ENCODE peak calls at places on chromosome 9, in seven cellular contexts. A, Z, L, H, V, G and M are unnamed samples.

GRCh38 chr9:112361602-112362001 is 18.3 kb upstream of the HSDL2 start:
- DNase-seq in A (peak; percentile 68), Z (peak; percentile 66), L (peak; percentile 76), H (peak; percentile 74), V (no peak), G (no peak), M (peak; percentile 61)

GRCh38 chr9:83754383-83754977 is 46.7 kb upstream of the UBQLN1 start:
- DNase-seq in A (peak; percentile 26), Z (no peak), L (no peak), H (no peak), V (no peak), G (no peak), M (no peak)

GRCh38 chr9:33924978-33925797 is 108.2 kb downstream of the UBE2R2 start:
- DNase-seq in A (peak; percentile 76), Z (peak; percentile 84), L (peak; percentile 85), H (peak; percentile 71), V (peak; percentile 51), G (peak; percentile 48), M (peak; percentile 46)

GRCh38 chr9:137494550-137495351 is 35.6 kb upstream of the NSMF start:
- DNase-seq in A (no peak), Z (no peak), L (no peak), H (no peak), V (no peak), G (no peak), M (no peak)

GRCh38 chr9:31347082-31347617 is 1037.3 kb upstream of the ACO1 start:
- DNase-seq in A (peak; percentile 85), Z (peak; percentile 90), L (peak; percentile 3), H (peak; percentile 29), V (no peak), G (no peak), M (peak; percentile 59)

GRCh38 chr9:121707477-121708424 is 56.3 kb downstream of the DAB2IP start:
- DNase-seq in A (peak; percentile 90), Z (no peak), L (no peak), H (no peak), V (no peak), G (no peak), M (peak; percentile 12)

GRCh38 chr9:111516061-111516465 is 8.9 kb upstream of the ZNF483 start:
- DNase-seq in A (peak; percentile 14), Z (peak; percentile 37), L (peak; percentile 52), H (peak; percentile 16), V (no peak), G (no peak), M (peak; percentile 47)

GRCh38 chr9:84136119-84136868 is 155.7 kb downstream of the RMI1 start:
- DNase-seq in A (no peak), Z (no peak), L (no peak), H (no peak), V (no peak), G (peak; percentile 65), M (peak; percentile 85)

GRCh38 chr9:99998266-99998665 is 91.8 kb downstream of the STX17 start:
- DNase-seq in A (no peak), Z (no peak), L (peak; percentile 45), H (no peak), V (peak; percentile 11), G (no peak), M (no peak)

GRCh38 chr9:26261503-26262330 is 583.5 kb upstream of the TUSC1 start:
- DNase-seq in A (no peak), Z (peak; percentile 31), L (peak; percentile 34), H (peak; percentile 79), V (no peak), G (no peak), M (peak; percentile 71)

GRCh38 chr9:94084314-94084713 is at the start of gene PTPDC1:
- DNase-seq in A (no peak), Z (peak; percentile 92), L (peak; percentile 88), H (peak; percentile 83), V (no peak), G (no peak), M (peak; percentile 18)

GRCh38 chr9:84945878-84946538 is 276.5 kb downstream of the NTRK2 start:
- DNase-seq in A (no peak), Z (no peak), L (no peak), H (no peak), V (no peak), G (no peak), M (no peak)

GRCh38 chr9:136206602-136207333 is 1.8 kb upstream of the LHX3 start:
- DNase-seq in A (no peak), Z (no peak), L (no peak), H (no peak), V (no peak), G (no peak), M (no peak)

GRCh38 chr9:123871781-123872180 is 58.1 kb downstream of the DENND1A start:
- DNase-seq in A (no peak), Z (no peak), L (peak; percentile 24), H (no peak), V (no peak), G (no peak), M (no peak)

GRCh38 chr9:77421506-77422265 is 226.4 kb downstream of the GNA14 start:
- DNase-seq in A (no peak), Z (peak; percentile 61), L (no peak), H (no peak), V (no peak), G (no peak), M (peak; percentile 27)

GRCh38 chr9:86854898-86855523 is 92.3 kb downstream of the GAS1 start:
- DNase-seq in A (no peak), Z (peak; percentile 99), L (peak; percentile 95), H (peak; percentile 77), V (peak; percentile 43), G (no peak), M (peak; percentile 48)

GRCh38 chr9:130692365-130692764 is 1.2 kb upstream of the EXOSC2 start:
- DNase-seq in A (no peak), Z (peak; percentile 35), L (peak; percentile 97), H (no peak), V (peak; percentile 45), G (no peak), M (peak; percentile 52)

GRCh38 chr9:106675780-106676179 is 187.2 kb upstream of the ZNF462 start:
- DNase-seq in A (no peak), Z (no peak), L (no peak), H (no peak), V (no peak), G (no peak), M (peak; percentile 59)

GRCh38 chr9:35002623-35003022 is 13.1 kb downstream of the DNAJB5 start:
- DNase-seq in A (no peak), Z (no peak), L (no peak), H (no peak), V (no peak), G (no peak), M (no peak)

GRCh38 chr9:82492274-82492673 is 503.7 kb downstream of the SPATA31D1 start:
- DNase-seq in A (peak; percentile 8), Z (peak; percentile 8), L (no peak), H (peak; percentile 30), V (no peak), G (no peak), M (no peak)

GRCh38 chr9:121773954-121774714 is 122.7 kb downstream of the DAB2IP start:
- DNase-seq in A (no peak), Z (no peak), L (no peak), H (no peak), V (peak; percentile 28), G (no peak), M (no peak)

GRCh38 chr9:71025728-71026127 is 95.7 kb downstream of the TRPM3 start:
- DNase-seq in A (no peak), Z (no peak), L (no peak), H (no peak), V (no peak), G (no peak), M (no peak)

GRCh38 chr9:119959846-119960545 is 590.8 kb upstream of the BRINP1 start:
- DNase-seq in A (no peak), Z (no peak), L (no peak), H (peak; percentile 32), V (no peak), G (no peak), M (no peak)

GRCh38 chr9:119963798-119964372 is 594.6 kb upstream of the BRINP1 start:
- DNase-seq in A (no peak), Z (peak; percentile 87), L (peak; percentile 95), H (peak; percentile 77), V (no peak), G (no peak), M (peak; percentile 67)

GRCh38 chr9:119963258-119963797 is 594.1 kb upstream of the BRINP1 start:
- DNase-seq in A (no peak), Z (peak; percentile 69), L (peak; percentile 58), H (peak; percentile 65), V (no peak), G (no peak), M (no peak)

GRCh38 chr9:119961774-119962408 is 592.7 kb upstream of the BRINP1 start:
- DNase-seq in A (no peak), Z (peak; percentile 48), L (peak; percentile 82), H (no peak), V (no peak), G (peak; percentile 37), M (peak; percentile 31)
- TF ChIP-seq CTCF in A (peak; percentile 53), Z (peak; percentile 87), L (peak; percentile 96), H (peak; percentile 54), V (no peak), G (peak; percentile 62), M (peak; percentile 51)

DNA sequence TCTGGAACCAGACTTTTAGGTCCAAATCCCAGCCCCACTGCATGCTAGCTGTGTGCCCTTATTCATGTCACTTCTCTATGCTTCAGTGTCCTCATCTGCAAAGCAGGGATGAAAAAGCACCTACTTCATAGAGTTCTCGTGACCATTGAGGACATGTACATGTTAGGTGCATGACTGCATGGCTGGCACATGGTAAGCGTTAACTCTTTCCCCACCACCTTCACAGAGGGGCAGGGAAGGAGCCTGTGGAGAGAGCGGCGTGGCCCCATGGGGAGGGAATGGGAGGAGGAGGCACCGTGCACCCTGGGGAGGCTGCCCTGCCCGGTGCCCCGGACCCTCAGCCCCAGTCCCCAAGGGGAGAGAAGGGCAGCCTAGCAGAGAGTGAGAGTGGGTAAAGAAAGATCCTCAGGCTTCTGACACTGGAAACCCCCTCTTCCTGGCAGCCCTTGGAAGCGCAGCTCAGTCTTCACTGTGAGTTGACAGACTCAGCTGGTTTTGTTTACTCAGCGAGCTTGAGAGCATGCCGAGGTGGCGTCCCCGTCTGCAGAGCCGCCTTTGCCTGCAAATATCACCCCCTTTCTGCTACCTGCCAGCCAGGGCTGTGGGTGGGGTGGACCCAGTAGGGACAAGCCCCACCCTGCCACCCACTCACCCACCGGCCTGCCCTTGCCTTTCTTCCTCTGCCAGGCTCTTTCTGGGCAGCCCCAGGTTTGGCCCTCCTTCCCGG is 10.6 kb upstream of the ANGPTL2 start:
- DNase-seq in A (no peak), Z (peak; percentile 74), L (peak; percentile 63), H (no peak), V (peak; percentile 47), G (no peak), M (peak; percentile 37)
- H3K4me3 ChIP-seq in A (no peak overlapping the region), Z (no peak overlapping the region), L (no peak overlapping the region), H (no peak overlapping the region), V (no peak overlapping the region), G (no peak overlapping the region), M (no peak overlapping the region)

DNA sequence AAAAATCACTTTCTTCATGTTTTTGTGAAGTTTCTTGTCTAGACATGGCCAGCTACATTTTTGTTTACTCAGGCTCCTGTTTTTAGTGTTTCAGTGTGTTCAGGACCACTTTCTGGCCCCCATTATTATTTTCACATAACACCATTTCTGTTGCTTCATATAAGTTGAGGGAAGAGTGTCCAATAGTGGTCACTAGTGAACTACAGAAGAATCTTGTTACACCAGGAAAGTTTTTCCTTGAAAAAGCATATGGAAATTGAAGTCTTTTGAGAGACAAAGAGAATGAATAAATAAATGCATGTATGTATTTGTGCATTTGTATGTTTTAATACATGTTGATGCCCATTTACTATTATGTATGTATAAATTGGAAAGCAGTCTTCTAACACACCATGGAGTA is 3.8 kb downstream of the ADAMTSL1 start:
- DNase-seq in A (no peak), Z (no peak), L (no peak), H (peak; percentile 57), V (no peak), G (no peak), M (no peak)
- TF ChIP-seq CTCF in A (no peak), Z (peak; percentile 23), L (no peak), H (peak; percentile 34), V (no peak), G (no peak), M (no peak)

GRCh38 chr9:16426716-16427115 is 443.8 kb downstream of the BNC2 start:
- DNase-seq in A (no peak), Z (no peak), L (no peak), H (no peak), V (no peak), G (no peak), M (peak; percentile 65)
- H3K4me3 ChIP-seq in A (no peak overlapping the region), Z (no peak overlapping the region), L (no peak overlapping the region), H (no peak overlapping the region), V (no peak overlapping the region), G (no peak overlapping the region), M (no peak overlapping the region)